ENCODE peak calls at places on chromosome 17, in five cellular contexts. J, V, X, D and H are unnamed samples.

GRCh38 chr17:28875856-28876564 is 21.2 kb downstream of the ERAL1 start:
- DNase-seq in J (no peak), V (no peak), X (no peak), D (no peak), H (peak)

GRCh38 chr17:11274106-11274505 is 33.1 kb downstream of the SHISA6 start:
- DNase-seq in J (no peak), V (no peak), X (no peak), D (no peak), H (no peak)

GRCh38 chr17:80751460-80752368 is 207.1 kb downstream of the RPTOR start:
- DNase-seq in J (no peak), V (no peak), X (no peak), D (no peak), H (no peak)

GRCh38 chr17:80466188-80466705 is 10.2 kb downstream of the NPTX1 start:
- DNase-seq in J (no peak), V (no peak), X (no peak), D (no peak), H (no peak)

GRCh38 chr17:67696347-67696746 is 21.4 kb upstream of the NOL11 start:
- DNase-seq in J (no peak), V (no peak), X (no peak), D (no peak), H (peak)

GRCh38 chr17:20992987-20993862 is 49.6 kb downstream of the USP22 start:
- DNase-seq in J (peak), V (peak), X (peak), D (peak), H (peak)

GRCh38 chr17:4576729-4577322 is 7.5 kb upstream of the SMTNL2 start:
- DNase-seq in J (no peak), V (no peak), X (no peak), D (no peak), H (no peak)

GRCh38 chr17:67162771-67163170 is 82.2 kb downstream of the HELZ start:
- DNase-seq in J (no peak), V (no peak), X (no peak), D (no peak), H (no peak)

GRCh38 chr17:64270885-64271284 is 7.8 kb upstream of the TEX2 start:
- DNase-seq in J (no peak), V (no peak), X (no peak), D (no peak), H (no peak)

GRCh38 chr17:2042355-2042929 is 620 bp downstream of the OVCA2 start:
- DNase-seq in J (peak), V (no peak), X (peak), D (no peak), H (no peak)

GRCh38 chr17:43399839-43400328 is 1.1 kb downstream of the ARL4D start:
- DNase-seq in J (peak), V (no peak), X (no peak), D (no peak), H (no peak)

GRCh38 chr17:413016-413350 is 60.4 kb upstream of the RPH3AL start:
- DNase-seq in J (no peak), V (no peak), X (no peak), D (peak), H (peak)

GRCh38 chr17:5619088-5619740 is 34.9 kb upstream of the NLRP1 start:
- DNase-seq in J (no peak), V (no peak), X (no peak), D (peak), H (no peak)

GRCh38 chr17:74512624-74513084 is 18.6 kb downstream of the CD300LB start:
- DNase-seq in J (peak), V (peak), X (no peak), D (peak), H (no peak)

GRCh38 chr17:48718162-48718780 is 4.0 kb downstream of the PRAC1 start:
- DNase-seq in J (no peak), V (no peak), X (no peak), D (no peak), H (no peak)

GRCh38 chr17:15306406-15306970 is 34.9 kb downstream of the TEKT3 start:
- DNase-seq in J (no peak), V (no peak), X (no peak), D (no peak), H (no peak)

GRCh38 chr17:1957037-1957436 is 68.1 kb downstream of the RTN4RL1 start:
- DNase-seq in J (no peak), V (no peak), X (no peak), D (no peak), H (no peak)

GRCh38 chr17:80225230-80225629 is 5.0 kb downstream of the SLC26A11 start:
- DNase-seq in J (no peak), V (no peak), X (no peak), D (no peak), H (no peak)

GRCh38 chr17:73956595-73957465 is 246.6 kb upstream of the RPL38 start:
- DNase-seq in J (peak), V (no peak), X (peak), D (peak), H (peak)

GRCh38 chr17:45759761-45760160 is 24.4 kb upstream of the CRHR1 start:
- DNase-seq in J (peak), V (no peak), X (no peak), D (no peak), H (peak)

GRCh38 chr17:57016764-57017116 is 38.8 kb downstream of the SCPEP1 start:
- DNase-seq in J (no peak), V (no peak), X (no peak), D (no peak), H (no peak)

GRCh38 chr17:83100853-83101391 is 21.5 kb downstream of the METRNL start:
- DNase-seq in J (no peak), V (no peak), X (peak), D (no peak), H (no peak)

GRCh38 chr17:64356304-64356686 is 34.4 kb downstream of the PECAM1 start:
- DNase-seq in J (no peak), V (no peak), X (no peak), D (no peak), H (no peak)

GRCh38 chr17:1471490-1471889 is 15.5 kb upstream of the CRK start:
- DNase-seq in J (no peak), V (no peak), X (no peak), D (no peak), H (no peak)

GRCh38 chr17:57284984-57285646 is 28.8 kb downstream of the MSI2 start:
- DNase-seq in J (no peak), V (peak), X (no peak), D (peak), H (no peak)